ENCODE peak calls at places on chromosomes 16 and 17, in seven cellular contexts. One of them, this sample, is unnamed. For H3K36me3, the result is how much of the 10 kb centered on the place peaks cover.

GRCh38 chr17:58326609-58327341 is 1.8 kb downstream of the TSPOAP1 start:
- DNase-seq in PC-3: no peak
- DNase-seq in fibroblast of lung: no peak
- DNase-seq in mammary epithelial cell: no peak
- DNase-seq in neural progenitor cell: no peak
- DNase-seq in GM12878: no peak
- DNase-seq in MM.1S: no peak
- DNase-seq in this sample: peak

GRCh38 chr17:10702574-10702973 is 5.2 kb downstream of the ADPRM start:
- DNase-seq in PC-3: no peak
- DNase-seq in fibroblast of lung: peak
- DNase-seq in mammary epithelial cell: no peak
- DNase-seq in neural progenitor cell: no peak
- DNase-seq in GM12878: no peak
- DNase-seq in MM.1S: no peak
- DNase-seq in this sample: no peak

GRCh38 chr17:12118617-12119016 is 97.9 kb downstream of the MAP2K4 start:
- DNase-seq in PC-3: peak
- DNase-seq in fibroblast of lung: no peak
- DNase-seq in mammary epithelial cell: peak
- DNase-seq in neural progenitor cell: no peak
- DNase-seq in GM12878: no peak
- DNase-seq in MM.1S: no peak
- DNase-seq in this sample: no peak

GRCh38 chr17:17164676-17165075 is 41.5 kb downstream of the PLD6 start:
- DNase-seq in PC-3: no peak
- DNase-seq in fibroblast of lung: no peak
- DNase-seq in mammary epithelial cell: no peak
- DNase-seq in neural progenitor cell: no peak
- DNase-seq in GM12878: no peak
- DNase-seq in MM.1S: no peak
- DNase-seq in this sample: no peak

GRCh38 chr16:47392114-47392513 is 68.7 kb downstream of the ITFG1 start:
- DNase-seq in PC-3: peak
- DNase-seq in fibroblast of lung: peak
- DNase-seq in mammary epithelial cell: peak
- DNase-seq in neural progenitor cell: no peak
- DNase-seq in GM12878: peak
- DNase-seq in MM.1S: peak
- DNase-seq in this sample: peak

GRCh38 chr16:81470796-81471636 is 26.4 kb downstream of the CMIP start:
- DNase-seq in PC-3: no peak
- DNase-seq in fibroblast of lung: no peak
- DNase-seq in mammary epithelial cell: no peak
- DNase-seq in neural progenitor cell: no peak
- DNase-seq in GM12878: no peak
- DNase-seq in MM.1S: no peak
- DNase-seq in this sample: no peak

GRCh38 chr17:76793775-76794174 is 55.9 kb downstream of the MFSD11 start:
- DNase-seq in PC-3: peak
- DNase-seq in fibroblast of lung: peak
- DNase-seq in mammary epithelial cell: peak
- DNase-seq in neural progenitor cell: peak
- DNase-seq in GM12878: no peak
- DNase-seq in MM.1S: peak
- DNase-seq in this sample: peak

GRCh38 chr17:42748906-42749798 is 4.3 kb upstream of the EZH1 start:
- DNase-seq in PC-3: no peak
- DNase-seq in fibroblast of lung: no peak
- DNase-seq in mammary epithelial cell: no peak
- DNase-seq in neural progenitor cell: no peak
- DNase-seq in GM12878: no peak
- DNase-seq in MM.1S: no peak
- DNase-seq in this sample: no peak

GRCh38 chr16:25064967-25065366 is 46.6 kb upstream of the LCMT1 start:
- DNase-seq in PC-3: no peak
- DNase-seq in fibroblast of lung: peak
- DNase-seq in mammary epithelial cell: no peak
- DNase-seq in neural progenitor cell: peak
- DNase-seq in GM12878: no peak
- DNase-seq in MM.1S: no peak
- DNase-seq in this sample: no peak

GRCh38 chr17:64384253-64385186 is 6.1 kb downstream of the PECAM1 start:
- DNase-seq in PC-3: peak
- DNase-seq in fibroblast of lung: peak
- DNase-seq in mammary epithelial cell: peak
- DNase-seq in neural progenitor cell: no peak
- DNase-seq in GM12878: no peak
- DNase-seq in MM.1S: no peak
- DNase-seq in this sample: no peak

GRCh38 chr16:6690741-6691140 is 641.9 kb upstream of the RBFOX1 start:
- DNase-seq in PC-3: no peak
- DNase-seq in fibroblast of lung: no peak
- DNase-seq in mammary epithelial cell: no peak
- DNase-seq in neural progenitor cell: no peak
- DNase-seq in GM12878: no peak
- DNase-seq in MM.1S: no peak
- DNase-seq in this sample: no peak

GRCh38 chr16:11135167-11135973 is 120.6 kb downstream of the SOCS1 start:
- DNase-seq in PC-3: peak
- DNase-seq in fibroblast of lung: no peak
- DNase-seq in mammary epithelial cell: peak
- DNase-seq in neural progenitor cell: no peak
- DNase-seq in GM12878: no peak
- DNase-seq in MM.1S: no peak
- DNase-seq in this sample: no peak

GRCh38 chr17:30345089-30345433 is 11.2 kb upstream of the TMIGD1 start:
- DNase-seq in PC-3: no peak
- DNase-seq in fibroblast of lung: no peak
- DNase-seq in mammary epithelial cell: no peak
- DNase-seq in neural progenitor cell: no peak
- DNase-seq in GM12878: no peak
- DNase-seq in MM.1S: no peak
- DNase-seq in this sample: no peak

GRCh38 chr16:50331570-50331969 is 37.2 kb downstream of the BRD7 start:
- DNase-seq in PC-3: no peak
- DNase-seq in fibroblast of lung: no peak
- DNase-seq in mammary epithelial cell: no peak
- DNase-seq in neural progenitor cell: no peak
- DNase-seq in GM12878: no peak
- DNase-seq in MM.1S: no peak
- DNase-seq in this sample: no peak

GRCh38 chr16:54048994-54049929 is 237.3 kb downstream of the IRX3 start:
- DNase-seq in PC-3: no peak
- DNase-seq in fibroblast of lung: no peak
- DNase-seq in mammary epithelial cell: no peak
- DNase-seq in neural progenitor cell: peak
- DNase-seq in GM12878: no peak
- DNase-seq in MM.1S: no peak
- DNase-seq in this sample: no peak

DNA sequence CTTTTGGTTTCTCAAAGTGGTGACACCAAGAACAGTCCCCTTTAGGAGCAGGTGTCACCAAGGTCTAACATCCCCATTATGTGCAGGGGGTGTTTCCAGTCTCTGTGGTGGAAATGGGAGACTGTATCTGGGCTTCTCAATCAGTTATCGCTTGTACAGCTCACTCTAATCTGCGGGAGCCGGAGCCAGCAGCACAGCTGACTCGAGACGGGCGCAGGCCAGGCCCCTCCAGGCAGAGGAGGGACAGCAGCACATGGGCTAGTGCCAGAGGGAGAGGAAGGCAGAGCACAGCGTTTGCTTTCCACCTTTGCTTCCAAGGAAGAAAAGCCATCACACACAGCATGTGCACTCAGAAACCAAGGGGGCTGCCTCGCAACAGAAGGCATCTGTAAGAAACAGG is 91.2 kb upstream of the CREBBP start:
- DNase-seq in PC-3: no peak
- DNase-seq in fibroblast of lung: peak
- DNase-seq in mammary epithelial cell: no peak
- DNase-seq in neural progenitor cell: no peak
- DNase-seq in GM12878: no peak
- DNase-seq in MM.1S: no peak
- DNase-seq in this sample: no peak
- H3K36me3 ChIP-seq in PC-3: under half
- H3K36me3 ChIP-seq in fibroblast of lung: under half
- H3K36me3 ChIP-seq in mammary epithelial cell: under half
- H3K36me3 ChIP-seq in neural progenitor cell: under half
- H3K36me3 ChIP-seq in GM12878: under half
- H3K36me3 ChIP-seq in MM.1S: under half
- H3K36me3 ChIP-seq in this sample: under half

GRCh38 chr16:27231692-27232060 is 28.4 kb downstream of the KDM8 start:
- DNase-seq in PC-3: no peak
- DNase-seq in fibroblast of lung: no peak
- DNase-seq in mammary epithelial cell: no peak
- DNase-seq in neural progenitor cell: no peak
- DNase-seq in GM12878: no peak
- DNase-seq in MM.1S: no peak
- DNase-seq in this sample: no peak
- H3K4me2 ChIP-seq in PC-3: no peak
- H3K4me2 ChIP-seq in fibroblast of lung: no peak
- H3K4me2 ChIP-seq in mammary epithelial cell: no peak
- H3K4me2 ChIP-seq in neural progenitor cell: no peak
- H3K4me2 ChIP-seq in GM12878: peak
- H3K4me2 ChIP-seq in MM.1S: peak
- H3K4me2 ChIP-seq in this sample: peak

DNA sequence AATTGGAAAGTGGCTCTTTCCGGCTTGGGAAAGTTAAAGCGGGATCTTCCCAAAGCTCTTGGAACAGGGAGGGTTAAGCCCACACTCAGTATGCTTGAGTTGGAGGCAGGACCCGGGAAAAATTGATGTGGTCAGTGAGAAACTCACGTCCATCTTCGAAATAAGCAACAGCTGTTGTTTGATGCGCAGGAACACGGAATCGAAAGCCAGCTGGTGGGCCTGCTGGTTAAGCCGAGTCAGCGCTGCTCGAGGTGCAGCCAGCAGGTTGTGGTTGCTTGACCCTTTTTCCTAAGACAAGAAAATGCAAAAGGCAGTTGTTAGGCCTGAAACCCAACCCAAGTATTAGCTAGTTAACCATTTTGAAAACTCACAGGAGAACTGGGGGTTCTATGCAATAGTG is 49.4 kb downstream of the COG7 start:
- DNase-seq in PC-3: no peak
- DNase-seq in fibroblast of lung: no peak
- DNase-seq in mammary epithelial cell: no peak
- DNase-seq in neural progenitor cell: no peak
- DNase-seq in GM12878: no peak
- DNase-seq in MM.1S: peak
- DNase-seq in this sample: no peak
- H3K36me3 ChIP-seq in PC-3: under half
- H3K36me3 ChIP-seq in fibroblast of lung: under half
- H3K36me3 ChIP-seq in mammary epithelial cell: under half
- H3K36me3 ChIP-seq in neural progenitor cell: under half
- H3K36me3 ChIP-seq in GM12878: under half
- H3K36me3 ChIP-seq in MM.1S: under half
- H3K36me3 ChIP-seq in this sample: under half

GRCh38 chr16:82748026-82748425 is 121.3 kb downstream of the CDH13 start:
- DNase-seq in PC-3: no peak
- DNase-seq in fibroblast of lung: peak
- DNase-seq in mammary epithelial cell: peak
- DNase-seq in neural progenitor cell: no peak
- DNase-seq in GM12878: no peak
- DNase-seq in MM.1S: no peak
- DNase-seq in this sample: no peak
- H3K4me2 ChIP-seq in PC-3: no peak
- H3K4me2 ChIP-seq in fibroblast of lung: no peak
- H3K4me2 ChIP-seq in mammary epithelial cell: no peak
- H3K4me2 ChIP-seq in neural progenitor cell: no peak
- H3K4me2 ChIP-seq in GM12878: no peak
- H3K4me2 ChIP-seq in MM.1S: no peak
- H3K4me2 ChIP-seq in this sample: no peak

GRCh38 chr16:57209780-57210179 is 23.7 kb downstream of the RSPRY1 start:
- DNase-seq in PC-3: no peak
- DNase-seq in fibroblast of lung: no peak
- DNase-seq in mammary epithelial cell: no peak
- DNase-seq in neural progenitor cell: no peak
- DNase-seq in GM12878: no peak
- DNase-seq in MM.1S: no peak
- DNase-seq in this sample: no peak
- H3K36me3 ChIP-seq in PC-3: under half
- H3K36me3 ChIP-seq in fibroblast of lung: under half
- H3K36me3 ChIP-seq in mammary epithelial cell: under half
- H3K36me3 ChIP-seq in neural progenitor cell: under half
- H3K36me3 ChIP-seq in GM12878: under half
- H3K36me3 ChIP-seq in MM.1S: under half
- H3K36me3 ChIP-seq in this sample: half or more

DNA sequence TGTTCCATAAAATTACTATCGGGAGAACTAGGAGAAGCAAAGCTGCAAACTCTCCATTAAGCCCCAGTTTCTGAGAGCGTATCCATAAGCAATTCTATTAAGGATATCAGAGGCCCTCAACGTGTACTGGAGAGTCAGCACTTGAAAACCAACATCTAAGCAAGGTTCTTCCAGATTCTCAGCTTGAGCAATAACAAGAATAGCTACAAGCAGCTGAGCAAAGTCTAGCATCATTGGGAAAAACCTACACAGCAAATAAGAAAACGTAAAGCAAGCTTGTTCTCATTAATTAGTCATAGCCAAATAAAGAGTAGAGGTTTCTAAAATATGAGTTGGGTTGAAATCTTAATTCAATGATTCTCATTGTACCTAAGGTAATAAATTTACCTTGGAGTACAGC is 26.9 kb upstream of the COX10 start:
- DNase-seq in PC-3: no peak
- DNase-seq in fibroblast of lung: no peak
- DNase-seq in mammary epithelial cell: no peak
- DNase-seq in neural progenitor cell: no peak
- DNase-seq in GM12878: no peak
- DNase-seq in MM.1S: no peak
- DNase-seq in this sample: no peak
- H3K4me2 ChIP-seq in PC-3: no peak
- H3K4me2 ChIP-seq in fibroblast of lung: no peak
- H3K4me2 ChIP-seq in mammary epithelial cell: no peak
- H3K4me2 ChIP-seq in neural progenitor cell: no peak
- H3K4me2 ChIP-seq in GM12878: no peak
- H3K4me2 ChIP-seq in MM.1S: no peak
- H3K4me2 ChIP-seq in this sample: no peak

DNA sequence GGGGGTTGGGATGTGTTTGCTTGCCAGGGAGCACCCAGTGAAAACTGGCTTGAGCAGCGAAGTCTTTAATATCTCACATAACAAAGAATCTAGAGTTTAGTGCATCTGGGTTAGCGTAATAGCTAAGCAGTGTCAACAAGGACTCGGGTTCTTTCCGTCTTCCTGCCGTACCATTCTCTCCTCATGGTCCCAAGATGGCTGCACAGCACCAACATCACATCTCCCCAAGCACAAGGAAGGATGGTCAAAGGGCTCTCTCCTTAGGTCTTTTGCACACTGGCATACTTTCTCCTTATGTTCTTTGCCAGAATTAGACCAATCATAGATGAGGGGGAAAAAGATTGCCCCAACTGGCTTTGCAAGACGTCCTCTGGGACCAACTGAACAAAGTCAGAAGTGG is 30.9 kb downstream of the CRISPLD2 start:
- DNase-seq in PC-3: no peak
- DNase-seq in fibroblast of lung: no peak
- DNase-seq in mammary epithelial cell: no peak
- DNase-seq in neural progenitor cell: no peak
- DNase-seq in GM12878: no peak
- DNase-seq in MM.1S: no peak
- DNase-seq in this sample: no peak
- H3K36me3 ChIP-seq in PC-3: under half
- H3K36me3 ChIP-seq in fibroblast of lung: under half
- H3K36me3 ChIP-seq in mammary epithelial cell: under half
- H3K36me3 ChIP-seq in neural progenitor cell: under half
- H3K36me3 ChIP-seq in GM12878: under half
- H3K36me3 ChIP-seq in MM.1S: under half
- H3K36me3 ChIP-seq in this sample: under half